ENCODE peak calls at places on chromosomes 6 and 20, in six cellular contexts. F is activated T-cell treated with anti-CD3 and anti-CD28 coated beads for 1 hour; W is stimulated activated CD4-positive, alpha-beta T cell treated with anti-CD3 and anti-CD28 coated beads, Interleukin-12 subunit alpha, Interleukin-12 subunit beta, amount 100 ng/mL, for 4 hours; Y is stimulated activated naive B cell treated with anti-CD40 and anti-IgM and Interleukin-4, amounts not matched to agents 10 μg/mL and 1 μg/mL and 100 μg/mL, for 72 hours; P is mesothelial cell of epicardium; T is GM23338. Q is an unnamed sample.

GRCh38 chr20:50562262-50562701 is 52.1 kb downstream of the PTPN1 start:
- DNase-seq in P (no peak), Y (no peak), F (no peak), W (no peak), T (no peak), Q (no peak)

GRCh38 chr6:26411751-26412150 is 9.7 kb downstream of the BTN3A1 start:
- DNase-seq in Y (no peak), W (no peak), T (no peak), F (no peak), P (no peak), Q (no peak)

GRCh38 chr6:166026586-166027126 is 141.0 kb downstream of the TBXT start:
- DNase-seq in F (no peak), Y (no peak), T (no peak), W (no peak), P (no peak), Q (no peak)

GRCh38 chr6:162385980-162386379 is 341.6 kb downstream of the PRKN start:
- DNase-seq in Y (no peak), W (no peak), P (no peak), T (no peak), F (no peak), Q (no peak)

GRCh38 chr6:148850936-148851335 is 104.1 kb downstream of the UST start:
- DNase-seq in T (peak), P (no peak), Y (no peak), F (no peak), W (no peak), Q (no peak)

GRCh38 chr6:74277749-74278148 is 581.7 kb downstream of the CD109 start:
- DNase-seq in T (no peak), F (no peak), P (no peak), Y (no peak), W (no peak), Q (no peak)

GRCh38 chr6:56652994-56653393 is 10.3 kb upstream of the DST start:
- DNase-seq in W (no peak), P (no peak), F (no peak), T (no peak), Y (no peak), Q (no peak)

GRCh38 chr6:149337330-149337729 is 19.8 kb downstream of the TAB2 start:
- DNase-seq in F (no peak), P (no peak), Y (no peak), T (no peak), W (no peak), Q (no peak)

GRCh38 chr6:163180874-163181541 is 233.5 kb upstream of the QKI start:
- DNase-seq in P (no peak), W (no peak), Y (no peak), T (peak), F (no peak), Q (no peak)

GRCh38 chr6:85464260-85464644 is 14.4 kb downstream of the NT5E start:
- DNase-seq in T (no peak), W (peak), P (no peak), F (no peak), Y (no peak), Q (no peak)

GRCh38 chr6:12162203-12162602 is 128.0 kb upstream of the EDN1 start:
- DNase-seq in T (no peak), P (no peak), F (no peak), Y (no peak), W (no peak), Q (no peak)

GRCh38 chr6:11230158-11231107 is 2.0 kb downstream of the NEDD9 start:
- DNase-seq in T (no peak), F (no peak), P (no peak), W (no peak), Y (no peak), Q (no peak)

GRCh38 chr6:158568549-158568948 is 8.7 kb downstream of the TMEM181 start:
- DNase-seq in T (no peak), W (no peak), P (no peak), Y (no peak), F (no peak), Q (no peak)

GRCh38 chr6:34986845-34987246 is 97.8 kb downstream of the ANKS1A start:
- DNase-seq in W (peak), F (peak), P (peak), T (peak), Y (peak), Q (peak)

GRCh38 chr6:30752164-30752927 is 8.0 kb upstream of the IER3 start:
- DNase-seq in Y (no peak), W (no peak), P (peak), T (no peak), F (no peak), Q (no peak)

GRCh38 chr20:13028673-13029072 is 19.9 kb downstream of the SPTLC3 start:
- DNase-seq in Y (no peak), F (no peak), T (no peak), P (no peak), W (no peak), Q (no peak)

GRCh38 chr6:13334953-13335352 is 6.6 kb upstream of the TBC1D7 start:
- DNase-seq in Y (no peak), T (no peak), P (no peak), F (no peak), W (no peak), Q (no peak)

GRCh38 chr6:56642366-56643261 is at the start of gene DST:
- DNase-seq in T (no peak), F (no peak), W (no peak), Y (no peak), P (no peak), Q (no peak)

GRCh38 chr6:119312875-119313338 is 36.7 kb downstream of the MAN1A1 start:
- DNase-seq in W (no peak), Y (peak), F (no peak), T (no peak), P (no peak), Q (no peak)

GRCh38 chr6:170174124-170174770 is 116.6 kb downstream of the DLL1 start:
- DNase-seq in W (no peak), T (no peak), P (peak), Y (no peak), F (no peak), Q (no peak)

GRCh38 chr6:77463308-77463880 is at the start of gene HTR1B:
- DNase-seq in Y (no peak), P (no peak), T (peak), W (no peak), F (no peak), Q (no peak)

GRCh38 chr6:33546766-33547165 is 33.3 kb downstream of the BAK1 start:
- DNase-seq in P (no peak), T (no peak), W (no peak), F (no peak), Y (no peak), Q (no peak)

GRCh38 chr6:63640062-63640461 is 4.5 kb downstream of the PHF3 start:
- DNase-seq in P (no peak), W (no peak), Y (no peak), F (no peak), T (no peak), Q (no peak)

GRCh38 chr6:158047120-158047518 is 65.5 kb downstream of the SYNJ2 start:
- DNase-seq in Y (no peak), T (no peak), P (no peak), W (peak), F (peak), Q (no peak)

Q was measured in activated T-helper 1 cell treated with Interleukin-2 at 50 U/mL for 16 hours.